ENCODE peak calls at places on chromosomes 2 and 18, in nine cellular contexts. X is activated naive CD8-positive, alpha-beta T cell treated with anti-CD3 and anti-CD28 coated beads, Interleukin-2, amount 50 U/mL, for 24 hours; Y is NCI-H510A treated with DMSO at 0.1 percent for 48 hours; V is HEK293T; N is iris pigment epithelial cell; Q is progenitor cell of endocrine pancreas; H is pancreas; J is NCI-H1092 treated with DMSO at 0.1 percent for 48 hours; U is T1000. W is an unnamed sample.

GRCh38 chr18:78643981-78644380 is 335.6 kb upstream of the SALL3 start:
- DNase-seq in X (no peak), Y (no peak), V (no peak), N (no peak), Q (no peak), H (no peak), J (no peak), U (no peak), W (no peak)

GRCh38 chr2:160602073-160602472 is 108.5 kb upstream of the RBMS1 start:
- DNase-seq in X (no peak), Y (no peak), V (no peak), N (no peak), Q (no peak), H (no peak), J (no peak), U (no peak), W (no peak)

GRCh38 chr18:70464343-70465114 is 175.7 kb downstream of the SOCS6 start:
- DNase-seq in X (peak), Y (peak), V (peak), N (peak), Q (peak), H (peak), J (peak), U (peak), W (peak)

GRCh38 chr2:158179660-158180059 is 78.0 kb downstream of the UPP2 start:
- DNase-seq in X (no peak), Y (peak), V (no peak), N (peak), Q (no peak), H (no peak), J (peak), U (no peak), W (no peak)

GRCh38 chr18:23158884-23159820 is 23.9 kb downstream of the CABLES1 start:
- DNase-seq in X (no peak), Y (no peak), V (no peak), N (no peak), Q (no peak), H (no peak), J (no peak), U (no peak), W (no peak)

GRCh38 chr2:45765007-45765767 is 113.7 kb downstream of the PRKCE start:
- DNase-seq in X (no peak), Y (no peak), V (no peak), N (no peak), Q (no peak), H (no peak), J (no peak), U (no peak), W (no peak)

GRCh38 chr2:204737296-204737695 is 192.0 kb downstream of the PARD3B start:
- DNase-seq in X (no peak), Y (no peak), V (no peak), N (no peak), Q (no peak), H (no peak), J (no peak), U (no peak), W (no peak)

GRCh38 chr2:30663806-30664205 is 143.4 kb downstream of the CAPN13 start:
- DNase-seq in X (no peak), Y (no peak), V (no peak), N (no peak), Q (no peak), H (no peak), J (no peak), U (no peak), W (no peak)

GRCh38 chr2:102005989-102006885 is 14.5 kb downstream of the IL1R2 start:
- DNase-seq in X (peak), Y (peak), V (peak), N (peak), Q (no peak), H (peak), J (no peak), U (no peak), W (peak)

GRCh38 chr2:118112771-118113334 is 24.6 kb downstream of the INSIG2 start:
- DNase-seq in X (no peak), Y (no peak), V (no peak), N (peak), Q (no peak), H (no peak), J (no peak), U (no peak), W (no peak)

GRCh38 chr2:174328309-174329156 is 6.2 kb upstream of the SP9 start:
- DNase-seq in X (no peak), Y (no peak), V (no peak), N (no peak), Q (no peak), H (no peak), J (no peak), U (no peak), W (no peak)

GRCh38 chr2:28958689-28959088 is 22.4 kb upstream of the TOGARAM2 start:
- DNase-seq in X (peak), Y (peak), V (peak), N (peak), Q (no peak), H (peak), J (peak), U (peak), W (no peak)

GRCh38 chr2:164560181-164560792 is 61.0 kb downstream of the GRB14 start:
- DNase-seq in X (no peak), Y (peak), V (peak), N (peak), Q (no peak), H (no peak), J (peak), U (no peak), W (no peak)

GRCh38 chr2:217634871-217635270 is 367.9 kb downstream of the TNS1 start:
- DNase-seq in X (no peak), Y (no peak), V (no peak), N (no peak), Q (no peak), H (no peak), J (no peak), U (no peak), W (no peak)

GRCh38 chr18:58671941-58672565 is 788 bp downstream of the MALT1 start:
- DNase-seq in X (no peak), Y (peak), V (peak), N (peak), Q (no peak), H (no peak), J (no peak), U (no peak), W (peak)

GRCh38 chr2:44715671-44716077 is 225.8 kb upstream of the SIX3 start:
- DNase-seq in X (no peak), Y (peak), V (peak), N (peak), Q (no peak), H (no peak), J (peak), U (peak), W (no peak)

GRCh38 chr2:235358981-235359471 is 134.8 kb upstream of the AGAP1 start:
- DNase-seq in X (no peak), Y (no peak), V (no peak), N (peak), Q (no peak), H (no peak), J (no peak), U (peak), W (no peak)

GRCh38 chr2:126831234-126832005 is 67.3 kb upstream of the TEX51 start:
- DNase-seq in X (no peak), Y (no peak), V (no peak), N (no peak), Q (no peak), H (no peak), J (no peak), U (no peak), W (no peak)